ENCODE peak calls at places on chromosomes 5 and 9, in eight cellular contexts. B is stomach; C is left lung; Y is tibial nerve; N is MM.1S; L is heart right ventricle; M is endothelial cell of umbilical vein; X is CD8-positive, alpha-beta T cell. A is an unnamed sample.

GRCh38 chr5:135386096-135386495 is 12.9 kb downstream of the MACROH2A1 start:
- DNase-seq in B (no peak), C (no peak), Y (no peak), N (no peak), L (no peak), M (peak; percentile 67), X (no peak), A (no peak)

GRCh38 chr9:116939605-116940004 is 252.5 kb downstream of the TRIM32 start:
- DNase-seq in B (no peak), C (no peak), Y (no peak), N (no peak), L (no peak), M (no peak), X (no peak), A (no peak)

GRCh38 chr5:43627028-43627427 is 24.0 kb downstream of the NNT start:
- DNase-seq in B (no peak), C (no peak), Y (no peak), N (peak; percentile 28), L (no peak), M (peak; percentile 48), X (no peak), A (no peak)

GRCh38 chr5:138065102-138065501 is 18.7 kb upstream of the WNT8A start:
- DNase-seq in B (no peak), C (no peak), Y (no peak), N (no peak), L (no peak), M (no peak), X (no peak), A (no peak)

GRCh38 chr9:26540094-26540493 is 352.5 kb downstream of the CAAP1 start:
- DNase-seq in B (no peak), C (no peak), Y (no peak), N (no peak), L (no peak), M (no peak), X (no peak), A (no peak)

GRCh38 chr5:102713278-102713677 is 41.8 kb upstream of the PAM start:
- DNase-seq in B (no peak), C (no peak), Y (no peak), N (no peak), L (no peak), M (no peak), X (no peak), A (no peak)

GRCh38 chr5:52672459-52672858 is 115.3 kb upstream of the ITGA1 start:
- DNase-seq in B (no peak), C (no peak), Y (no peak), N (no peak), L (no peak), M (no peak), X (no peak), A (no peak)

GRCh38 chr5:176895350-176895749 is 3.8 kb downstream of the HK3 start:
- DNase-seq in B (no peak), C (no peak), Y (no peak), N (no peak), L (no peak), M (no peak), X (no peak), A (no peak)

GRCh38 chr9:92097997-92098482 is 17.2 kb downstream of the SPTLC1 start:
- DNase-seq in B (peak; percentile 92), C (peak; percentile 74), Y (peak; percentile 38), N (no peak), L (peak; percentile 77), M (peak; percentile 91), X (peak; percentile 12), A (peak; percentile 80)

GRCh38 chr5:38666668-38667498 is 110.4 kb upstream of the LIFR start:
- DNase-seq in B (peak; percentile 68), C (peak; percentile 42), Y (peak; percentile 38), N (no peak), L (peak; percentile 44), M (peak; percentile 67), X (no peak), A (no peak)

GRCh38 chr9:81848472-81848871 is 79.8 kb upstream of the SPATA31D4 start:
- DNase-seq in B (no peak), C (no peak), Y (no peak), N (no peak), L (no peak), M (peak; percentile 96), X (no peak), A (no peak)

GRCh38 chr9:134136117-134136996 is 475 bp downstream of the WDR5 start:
- DNase-seq in B (no peak), C (no peak), Y (no peak), N (peak; percentile 7), L (no peak), M (peak; percentile 24), X (peak; percentile 12), A (no peak)

DNA sequence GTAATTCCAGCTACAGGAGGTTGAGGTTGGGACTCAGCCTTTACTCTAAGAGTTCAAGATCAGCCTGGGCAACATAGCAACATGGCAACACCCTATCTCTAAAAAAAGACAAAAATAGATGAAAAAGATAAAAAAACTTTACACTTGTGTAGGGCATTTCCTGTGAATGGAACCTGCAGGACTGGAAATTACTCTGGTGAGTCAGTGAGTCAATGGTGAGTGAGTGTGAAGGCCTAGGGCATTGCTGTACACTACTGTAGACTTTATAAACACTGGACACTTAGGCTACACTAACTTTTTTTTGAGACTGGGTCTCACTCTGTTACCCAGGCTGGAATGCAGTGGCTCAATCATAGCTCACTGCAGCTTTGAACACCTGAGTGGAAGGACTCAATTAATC is 19.5 kb upstream of the ARSI start:
- DNase-seq in B (no peak), C (no peak), Y (no peak), N (no peak), L (no peak), M (peak; percentile 18), X (no peak), A (no peak)
- H3K4me1 ChIP-seq in B (peaks cover 10% of the 10 kb centered on the region), C (no peaks in the 10 kb centered on the region), Y (no peaks in the 10 kb centered on the region), N (peaks cover 4% of the 10 kb centered on the region), L (no peaks in the 10 kb centered on the region), M (peaks cover 24% of the 10 kb centered on the region), X (no peaks in the 10 kb centered on the region), A (peaks cover 12% of the 10 kb centered on the region)

DNA sequence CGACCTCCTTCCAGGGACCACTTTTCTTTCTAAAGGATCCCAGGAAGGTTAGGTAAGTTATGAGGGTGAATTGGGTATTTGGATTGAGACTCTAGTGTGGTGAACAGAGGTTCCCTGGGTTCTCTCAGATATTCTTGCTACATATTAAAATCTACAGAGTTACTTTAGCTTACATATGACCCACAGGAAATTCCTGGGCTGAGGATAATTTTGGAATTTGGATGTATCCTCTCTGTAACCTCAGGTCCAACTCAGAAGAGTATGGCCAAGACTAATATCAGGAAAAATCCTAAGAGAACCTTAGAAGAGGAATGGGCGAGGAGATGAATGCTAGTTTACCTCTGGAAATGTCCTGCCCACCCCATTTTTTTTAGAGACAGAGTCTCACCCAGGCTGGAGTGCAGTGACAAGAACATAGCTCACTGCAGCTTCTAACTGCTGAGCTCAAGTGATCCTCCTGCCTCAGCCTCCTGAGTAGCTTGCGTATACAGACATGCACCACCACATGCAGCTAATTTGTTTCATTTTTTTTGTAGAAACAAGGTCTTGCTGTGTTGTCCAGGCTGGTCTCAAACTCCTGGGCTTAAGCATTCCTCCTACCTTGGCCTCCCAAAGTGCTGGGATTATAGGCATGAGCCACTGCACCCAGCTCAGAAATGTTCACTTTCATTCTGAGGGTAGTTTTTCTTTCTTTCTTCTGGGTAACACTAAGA is 196.4 kb downstream of the ARHGEF28 start:
- DNase-seq in B (no peak), C (no peak), Y (no peak), N (no peak), L (no peak), M (no peak), X (no peak), A (no peak)
- TF ChIP-seq CTCF in B (no peak), C (no peak), Y (no peak), N (no peak), L (no peak), M (no peak), X (no peak), A (no peak)

GRCh38 chr9:93686127-93686879 is 109.9 kb downstream of the PHF2 start:
- DNase-seq in B (no peak), C (no peak), Y (no peak), N (no peak), L (no peak), M (no peak), X (no peak), A (no peak)

GRCh38 chr9:93684161-93684765 is 107.9 kb downstream of the PHF2 start:
- DNase-seq in B (no peak), C (no peak), Y (no peak), N (no peak), L (no peak), M (no peak), X (no peak), A (peak; percentile 43)

GRCh38 chr9:93686880-93687236 is 110.5 kb downstream of the PHF2 start:
- DNase-seq in B (no peak), C (no peak), Y (no peak), N (no peak), L (no peak), M (no peak), X (no peak), A (peak; percentile 28)

GRCh38 chr9:93683331-93684134 is 107.1 kb downstream of the PHF2 start:
- DNase-seq in B (peak; percentile 18), C (no peak), Y (no peak), N (no peak), L (no peak), M (no peak), X (no peak), A (peak; percentile 53)

GRCh38 chr9:93684806-93685553 is 108.6 kb downstream of the PHF2 start:
- DNase-seq in B (no peak), C (no peak), Y (no peak), N (no peak), L (no peak), M (peak; percentile 36), X (no peak), A (no peak)
- H3K4me3 ChIP-seq in B (no peak overlapping the region), C (no peak overlapping the region), Y (no peak overlapping the region), N (no peak overlapping the region), L (no peak overlapping the region), M (no peak overlapping the region), X (no peak overlapping the region), A (no peak overlapping the region)

GRCh38 chr5:158487677-158488076 is 612.0 kb downstream of the EBF1 start:
- DNase-seq in B (no peak), C (no peak), Y (no peak), N (no peak), L (no peak), M (no peak), X (no peak), A (no peak)

GRCh38 chr5:158487156-158487555 is 612.6 kb downstream of the EBF1 start:
- DNase-seq in B (no peak), C (no peak), Y (no peak), N (no peak), L (no peak), M (no peak), X (no peak), A (no peak)

GRCh38 chr5:158484968-158485367 is 614.7 kb downstream of the EBF1 start:
- DNase-seq in B (no peak), C (no peak), Y (no peak), N (no peak), L (no peak), M (no peak), X (no peak), A (peak; percentile 76)

GRCh38 chr5:158484246-158484645 is 615.5 kb downstream of the EBF1 start:
- DNase-seq in B (no peak), C (no peak), Y (no peak), N (no peak), L (no peak), M (no peak), X (no peak), A (no peak)

GRCh38 chr5:158485604-158486081 is 614.1 kb downstream of the EBF1 start:
- DNase-seq in B (no peak), C (peak; percentile 43), Y (no peak), N (no peak), L (no peak), M (no peak), X (no peak), A (peak; percentile 66)
- H3K4me1 ChIP-seq in B (no peaks in the 10 kb centered on the region), C (peaks cover 9% of the 10 kb centered on the region), Y (no peaks in the 10 kb centered on the region), N (no peaks in the 10 kb centered on the region), L (peaks cover 17% of the 10 kb centered on the region), M (no peaks in the 10 kb centered on the region), X (no peaks in the 10 kb centered on the region), A (peaks cover 30% of the 10 kb centered on the region)

A was measured in right atrium auricular region.